ENCODE peak calls at places on chromosomes 3 and 15, in six cellular contexts. One of them, this sample, is unnamed.

GRCh38 chr3:186070123-186070522 is 38.8 kb downstream of the ETV5 start:
- DNase-seq in astrocyte: no peak
- DNase-seq in neural progenitor cell: no peak
- DNase-seq in IMR-90: no peak
- DNase-seq in mammary epithelial cell: no peak
- DNase-seq in mesenchymal stem cell: no peak
- DNase-seq in this sample: no peak

GRCh38 chr3:129718201-129718600 is 111.7 kb upstream of the PLXND1 start:
- DNase-seq in astrocyte: no peak
- DNase-seq in neural progenitor cell: no peak
- DNase-seq in IMR-90: no peak
- DNase-seq in mammary epithelial cell: no peak
- DNase-seq in mesenchymal stem cell: no peak
- DNase-seq in this sample: no peak

GRCh38 chr3:46664188-46664970 is 29.1 kb downstream of the ALS2CL start:
- DNase-seq in astrocyte: no peak
- DNase-seq in neural progenitor cell: no peak
- DNase-seq in IMR-90: no peak
- DNase-seq in mammary epithelial cell: no peak
- DNase-seq in mesenchymal stem cell: no peak
- DNase-seq in this sample: no peak

GRCh38 chr15:60172147-60172546 is 168.0 kb downstream of the FOXB1 start:
- DNase-seq in astrocyte: peak; percentile 8
- DNase-seq in neural progenitor cell: no peak
- DNase-seq in IMR-90: no peak
- DNase-seq in mammary epithelial cell: peak; percentile 30
- DNase-seq in mesenchymal stem cell: no peak
- DNase-seq in this sample: no peak

GRCh38 chr3:131795382-131796085 is 239.3 kb downstream of the CPNE4 start:
- DNase-seq in astrocyte: peak; percentile 82
- DNase-seq in neural progenitor cell: no peak
- DNase-seq in IMR-90: no peak
- DNase-seq in mammary epithelial cell: no peak
- DNase-seq in mesenchymal stem cell: peak; percentile 22
- DNase-seq in this sample: peak; percentile 32

GRCh38 chr3:107562979-107563531 is 40.3 kb downstream of the BBX start:
- DNase-seq in astrocyte: no peak
- DNase-seq in neural progenitor cell: no peak
- DNase-seq in IMR-90: no peak
- DNase-seq in mammary epithelial cell: no peak
- DNase-seq in mesenchymal stem cell: no peak
- DNase-seq in this sample: no peak

GRCh38 chr15:64891546-64891945 is 20.2 kb upstream of the ANKDD1A start:
- DNase-seq in astrocyte: no peak
- DNase-seq in neural progenitor cell: no peak
- DNase-seq in IMR-90: no peak
- DNase-seq in mammary epithelial cell: no peak
- DNase-seq in mesenchymal stem cell: no peak
- DNase-seq in this sample: no peak

GRCh38 chr3:170585008-170585936 is 603 bp downstream of the SLC7A14 start:
- DNase-seq in astrocyte: no peak
- DNase-seq in neural progenitor cell: peak; percentile 48
- DNase-seq in IMR-90: peak; percentile 11
- DNase-seq in mammary epithelial cell: no peak
- DNase-seq in mesenchymal stem cell: peak; percentile 8
- DNase-seq in this sample: no peak

GRCh38 chr15:69794643-69795461 is 302.9 kb downstream of the TLE3 start:
- DNase-seq in astrocyte: peak; percentile 68
- DNase-seq in neural progenitor cell: no peak
- DNase-seq in IMR-90: peak; percentile 47
- DNase-seq in mammary epithelial cell: peak; percentile 53
- DNase-seq in mesenchymal stem cell: peak; percentile 69
- DNase-seq in this sample: peak; percentile 79

GRCh38 chr3:30156586-30157498 is 449.6 kb upstream of the TGFBR2 start:
- DNase-seq in astrocyte: peak; percentile 44
- DNase-seq in neural progenitor cell: no peak
- DNase-seq in IMR-90: peak; percentile 37
- DNase-seq in mammary epithelial cell: peak; percentile 11
- DNase-seq in mesenchymal stem cell: no peak
- DNase-seq in this sample: peak; percentile 48

DNA sequence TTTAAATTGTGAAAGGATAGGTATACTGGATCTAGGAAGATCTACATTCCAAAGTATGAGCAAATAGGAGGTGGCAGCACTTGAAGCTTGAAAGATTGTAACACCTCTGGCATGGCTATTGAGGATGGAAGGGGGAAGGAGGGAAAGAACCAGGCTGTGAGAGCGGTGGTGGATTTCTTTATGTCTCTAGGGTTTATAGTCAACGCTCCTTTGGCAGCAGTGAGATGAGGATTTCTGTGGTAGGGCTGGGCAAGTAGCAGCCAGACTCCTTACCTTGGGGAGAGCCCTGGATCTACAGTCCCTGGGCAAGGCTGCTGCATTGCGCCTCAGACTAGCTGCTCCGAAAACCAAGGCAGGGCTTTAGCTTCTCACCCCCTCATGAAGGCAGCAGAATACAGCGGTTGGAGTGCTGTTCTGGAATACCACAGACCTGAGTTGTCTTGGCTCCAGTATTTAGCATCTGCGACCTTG is 53.2 kb downstream of the MEF2A start:
- DNase-seq in astrocyte: peak; percentile 58
- DNase-seq in neural progenitor cell: peak; percentile 32
- DNase-seq in IMR-90: peak; percentile 31
- DNase-seq in mammary epithelial cell: peak; percentile 26
- DNase-seq in mesenchymal stem cell: peak; percentile 23
- DNase-seq in this sample: peak; percentile 41
- H3K4me1 ChIP-seq in astrocyte: peaks cover 5% of the 10 kb centered on the region
- H3K4me1 ChIP-seq in neural progenitor cell: peaks cover 12% of the 10 kb centered on the region
- H3K4me1 ChIP-seq in IMR-90: peaks cover 8% of the 10 kb centered on the region
- H3K4me1 ChIP-seq in mammary epithelial cell: peaks cover 13% of the 10 kb centered on the region
- H3K4me1 ChIP-seq in mesenchymal stem cell: peaks cover 4% of the 10 kb centered on the region
- H3K4me1 ChIP-seq in this sample: peaks cover 3% of the 10 kb centered on the region

GRCh38 chr3:172698650-172699049 is 12.2 kb downstream of the NCEH1 start:
- DNase-seq in astrocyte: no peak
- DNase-seq in neural progenitor cell: no peak
- DNase-seq in IMR-90: no peak
- DNase-seq in mammary epithelial cell: no peak
- DNase-seq in mesenchymal stem cell: no peak
- DNase-seq in this sample: no peak
- H2AFZ ChIP-seq in astrocyte: no peak overlapping the region
- H2AFZ ChIP-seq in neural progenitor cell: no peak overlapping the region
- H2AFZ ChIP-seq in IMR-90: no peak overlapping the region
- H2AFZ ChIP-seq in mammary epithelial cell: no peak overlapping the region
- H2AFZ ChIP-seq in mesenchymal stem cell: no peak overlapping the region
- H2AFZ ChIP-seq in this sample: no peak overlapping the region

GRCh38 chr15:50687302-50687902 is 805 bp upstream of the TRPM7 start:
- DNase-seq in astrocyte: no peak
- DNase-seq in neural progenitor cell: no peak
- DNase-seq in IMR-90: no peak
- DNase-seq in mammary epithelial cell: no peak
- DNase-seq in mesenchymal stem cell: no peak
- DNase-seq in this sample: no peak

GRCh38 chr15:50681467-50681866 is 5.1 kb downstream of the TRPM7 start:
- DNase-seq in astrocyte: no peak
- DNase-seq in neural progenitor cell: no peak
- DNase-seq in IMR-90: no peak
- DNase-seq in mammary epithelial cell: no peak
- DNase-seq in mesenchymal stem cell: no peak
- DNase-seq in this sample: no peak

GRCh38 chr15:50685191-50685975 is 1.2 kb downstream of the TRPM7 start:
- DNase-seq in astrocyte: no peak
- DNase-seq in neural progenitor cell: no peak
- DNase-seq in IMR-90: peak; percentile 32
- DNase-seq in mammary epithelial cell: peak; percentile 13
- DNase-seq in mesenchymal stem cell: peak; percentile 34
- DNase-seq in this sample: peak; percentile 11

GRCh38 chr15:50686468-50687301 is at the start of gene TRPM7:
- DNase-seq in astrocyte: peak; percentile 76
- DNase-seq in neural progenitor cell: peak; percentile 95
- DNase-seq in IMR-90: peak; percentile 81
- DNase-seq in mammary epithelial cell: peak; percentile 87
- DNase-seq in mesenchymal stem cell: peak; percentile 87
- DNase-seq in this sample: peak; percentile 83

DNA sequence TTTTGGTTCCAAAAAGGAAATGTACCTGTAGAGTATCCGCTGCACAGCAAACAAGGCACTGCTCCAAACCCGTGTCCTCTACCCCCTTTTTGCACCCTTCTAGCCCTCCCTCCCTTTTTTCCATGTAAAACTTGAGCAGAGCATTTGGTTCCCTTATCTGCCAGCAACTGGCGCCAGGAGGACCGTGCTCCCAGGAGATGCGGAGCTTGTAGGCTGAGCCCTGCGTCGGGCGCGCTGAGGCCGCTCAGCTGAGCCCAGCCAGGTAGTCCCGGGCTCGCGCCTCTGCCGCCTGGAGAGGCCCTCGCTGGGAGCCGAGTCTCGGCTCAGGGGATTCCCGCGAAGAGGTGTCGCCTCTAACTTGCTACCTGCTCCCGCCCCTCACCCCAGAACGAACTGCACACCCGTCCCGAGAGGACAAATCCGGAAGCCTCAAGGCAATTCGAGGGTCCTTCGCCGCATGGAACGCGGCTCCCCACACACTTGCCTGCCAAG is 575 bp downstream of the TRPM7 start:
- DNase-seq in astrocyte: peak; percentile 47
- DNase-seq in neural progenitor cell: peak; percentile 83
- DNase-seq in IMR-90: peak; percentile 47
- DNase-seq in mammary epithelial cell: peak; percentile 72
- DNase-seq in mesenchymal stem cell: peak; percentile 63
- DNase-seq in this sample: peak; percentile 60
- H3K4me1 ChIP-seq in astrocyte: peaks cover 12% of the 10 kb centered on the region
- H3K4me1 ChIP-seq in neural progenitor cell: peaks cover 16% of the 10 kb centered on the region
- H3K4me1 ChIP-seq in IMR-90: peaks cover 3% of the 10 kb centered on the region
- H3K4me1 ChIP-seq in mammary epithelial cell: peaks cover 23% of the 10 kb centered on the region
- H3K4me1 ChIP-seq in mesenchymal stem cell: peaks cover 8% of the 10 kb centered on the region
- H3K4me1 ChIP-seq in this sample: peaks cover 5% of the 10 kb centered on the region

GRCh38 chr15:67758610-67759300 is 66.6 kb upstream of the SKOR1 start:
- DNase-seq in astrocyte: peak; percentile 74
- DNase-seq in neural progenitor cell: no peak
- DNase-seq in IMR-90: no peak
- DNase-seq in mammary epithelial cell: no peak
- DNase-seq in mesenchymal stem cell: no peak
- DNase-seq in this sample: no peak

GRCh38 chr15:67765706-67766105 is 59.6 kb upstream of the SKOR1 start:
- DNase-seq in astrocyte: no peak
- DNase-seq in neural progenitor cell: no peak
- DNase-seq in IMR-90: no peak
- DNase-seq in mammary epithelial cell: no peak
- DNase-seq in mesenchymal stem cell: no peak
- DNase-seq in this sample: no peak

GRCh38 chr15:67761343-67761742 is 64.0 kb upstream of the SKOR1 start:
- DNase-seq in astrocyte: no peak
- DNase-seq in neural progenitor cell: no peak
- DNase-seq in IMR-90: no peak
- DNase-seq in mammary epithelial cell: no peak
- DNase-seq in mesenchymal stem cell: no peak
- DNase-seq in this sample: no peak

GRCh38 chr15:67766963-67767362 is 58.3 kb upstream of the SKOR1 start:
- DNase-seq in astrocyte: no peak
- DNase-seq in neural progenitor cell: no peak
- DNase-seq in IMR-90: no peak
- DNase-seq in mammary epithelial cell: no peak
- DNase-seq in mesenchymal stem cell: no peak
- DNase-seq in this sample: no peak

GRCh38 chr15:67762610-67763368 is 62.5 kb upstream of the SKOR1 start:
- DNase-seq in astrocyte: no peak
- DNase-seq in neural progenitor cell: no peak
- DNase-seq in IMR-90: peak; percentile 34
- DNase-seq in mammary epithelial cell: no peak
- DNase-seq in mesenchymal stem cell: no peak
- DNase-seq in this sample: peak; percentile 8
- H2AFZ ChIP-seq in astrocyte: no peak overlapping the region
- H2AFZ ChIP-seq in neural progenitor cell: no peak overlapping the region
- H2AFZ ChIP-seq in IMR-90: no peak overlapping the region
- H2AFZ ChIP-seq in mammary epithelial cell: no peak overlapping the region
- H2AFZ ChIP-seq in mesenchymal stem cell: no peak overlapping the region
- H2AFZ ChIP-seq in this sample: no peak overlapping the region

GRCh38 chr3:50586763-50587070 is 17.4 kb downstream of the HEMK1 start:
- DNase-seq in astrocyte: no peak
- DNase-seq in neural progenitor cell: no peak
- DNase-seq in IMR-90: no peak
- DNase-seq in mammary epithelial cell: no peak
- DNase-seq in mesenchymal stem cell: no peak
- DNase-seq in this sample: no peak

GRCh38 chr3:50585919-50586762 is 16.8 kb downstream of the HEMK1 start:
- DNase-seq in astrocyte: no peak
- DNase-seq in neural progenitor cell: no peak
- DNase-seq in IMR-90: no peak
- DNase-seq in mammary epithelial cell: no peak
- DNase-seq in mesenchymal stem cell: no peak
- DNase-seq in this sample: no peak

GRCh38 chr3:50588759-50589433 is 19.6 kb downstream of the HEMK1 start:
- DNase-seq in astrocyte: no peak
- DNase-seq in neural progenitor cell: no peak
- DNase-seq in IMR-90: peak; percentile 41
- DNase-seq in mammary epithelial cell: peak; percentile 19
- DNase-seq in mesenchymal stem cell: no peak
- DNase-seq in this sample: peak; percentile 18

GRCh38 chr3:50587806-50588758 is 18.8 kb downstream of the HEMK1 start:
- DNase-seq in astrocyte: no peak
- DNase-seq in neural progenitor cell: no peak
- DNase-seq in IMR-90: no peak
- DNase-seq in mammary epithelial cell: no peak
- DNase-seq in mesenchymal stem cell: no peak
- DNase-seq in this sample: no peak

DNA sequence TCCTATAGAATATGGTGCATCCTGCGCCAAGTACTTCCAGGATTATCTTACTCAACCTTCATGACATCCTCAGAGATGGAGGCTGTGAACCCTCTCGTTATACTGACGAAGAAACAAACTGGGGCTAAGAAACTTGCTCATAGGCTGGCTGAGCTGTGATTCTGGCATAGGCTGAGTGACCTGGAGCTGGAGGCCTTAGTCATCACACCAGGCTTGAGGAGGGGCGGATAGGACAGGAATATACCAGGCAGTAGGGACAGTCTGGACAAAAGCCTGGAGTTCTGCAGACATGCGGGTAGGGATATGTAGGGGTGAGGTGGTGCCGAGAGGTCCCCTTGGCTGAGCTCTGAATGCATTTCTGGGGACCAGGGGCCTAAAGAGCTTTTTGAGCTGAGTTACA is 18.1 kb downstream of the HEMK1 start:
- DNase-seq in astrocyte: no peak
- DNase-seq in neural progenitor cell: no peak
- DNase-seq in IMR-90: peak; percentile 24
- DNase-seq in mammary epithelial cell: no peak
- DNase-seq in mesenchymal stem cell: no peak
- DNase-seq in this sample: no peak
- H3K4me1 ChIP-seq in astrocyte: no peaks in the 10 kb centered on the region
- H3K4me1 ChIP-seq in neural progenitor cell: no peaks in the 10 kb centered on the region
- H3K4me1 ChIP-seq in IMR-90: no peaks in the 10 kb centered on the region
- H3K4me1 ChIP-seq in mammary epithelial cell: peaks cover 4% of the 10 kb centered on the region
- H3K4me1 ChIP-seq in mesenchymal stem cell: peaks cover 2% of the 10 kb centered on the region
- H3K4me1 ChIP-seq in this sample: no peaks in the 10 kb centered on the region

DNA sequence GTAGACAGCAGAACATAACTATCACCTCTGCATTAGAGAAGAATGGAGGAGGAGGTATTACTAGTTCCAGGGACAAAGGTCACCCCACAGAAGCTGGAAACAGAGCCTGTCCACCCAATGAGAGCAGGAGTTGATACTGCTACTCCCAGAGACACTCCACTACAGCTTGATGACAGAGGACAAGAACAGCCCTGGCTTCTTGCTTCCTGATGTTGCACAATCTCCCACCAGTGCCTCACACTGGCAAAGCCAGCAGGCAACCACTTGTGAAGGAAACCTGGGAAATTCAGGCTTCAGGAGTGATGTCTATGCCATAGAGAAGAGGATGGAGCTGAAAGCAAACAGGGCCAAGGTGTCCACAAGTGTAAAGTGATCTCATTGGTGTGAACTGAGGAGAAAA is 78.0 kb upstream of the POU1F1 start:
- DNase-seq in astrocyte: no peak
- DNase-seq in neural progenitor cell: no peak
- DNase-seq in IMR-90: no peak
- DNase-seq in mammary epithelial cell: no peak
- DNase-seq in mesenchymal stem cell: peak; percentile 7
- DNase-seq in this sample: peak; percentile 0
- H2AFZ ChIP-seq in astrocyte: no peak overlapping the region
- H2AFZ ChIP-seq in neural progenitor cell: no peak overlapping the region
- H2AFZ ChIP-seq in IMR-90: peak overlapping the region; percentile 23
- H2AFZ ChIP-seq in mammary epithelial cell: no peak overlapping the region
- H2AFZ ChIP-seq in mesenchymal stem cell: no peak overlapping the region
- H2AFZ ChIP-seq in this sample: no peak overlapping the region